ENCODE peak calls at places on chromosomes 13 and 19, in six cellular contexts. F, L, E, D, X and U are unnamed samples.

GRCh38 chr19:18940791-18941627 is at the start of gene HOMER3:
- DNase-seq in F (peak; percentile 39), L (peak; percentile 53), E (peak; percentile 81), D (peak; percentile 58), X (peak; percentile 85), U (peak; percentile 54)

GRCh38 chr13:31807090-31807541 is 67.8 kb downstream of the RXFP2 start:
- DNase-seq in F (no peak), L (peak; percentile 41), E (no peak), D (peak; percentile 26), X (no peak), U (no peak)

GRCh38 chr13:44153536-44153935 is 220.1 kb upstream of the SERP2 start:
- DNase-seq in F (no peak), L (no peak), E (no peak), D (no peak), X (no peak), U (no peak)

GRCh38 chr13:48973845-48974431 is 1.8 kb upstream of the FNDC3A start:
- DNase-seq in F (no peak), L (no peak), E (no peak), D (no peak), X (no peak), U (no peak)

GRCh38 chr19:39021063-39021462 is 11.3 kb downstream of the FBXO27 start:
- DNase-seq in F (no peak), L (no peak), E (no peak), D (no peak), X (no peak), U (no peak)

GRCh38 chr13:100235311-100235901 is 146.5 kb downstream of the PCCA start:
- DNase-seq in F (peak; percentile 63), L (peak; percentile 50), E (peak; percentile 20), D (peak; percentile 52), X (no peak), U (no peak)

GRCh38 chr13:74162135-74162534 is 27.9 kb upstream of the KLF12 start:
- DNase-seq in F (no peak), L (no peak), E (no peak), D (no peak), X (no peak), U (no peak)

GRCh38 chr19:47227347-47228167 is 3.4 kb downstream of the BBC3 start:
- DNase-seq in F (peak; percentile 94), L (peak; percentile 100), E (peak; percentile 96), D (peak; percentile 98), X (peak; percentile 94), U (peak; percentile 99)

GRCh38 chr13:20001351-20001750 is 42.8 kb downstream of the ZMYM2 start:
- DNase-seq in F (peak; percentile 21), L (no peak), E (no peak), D (no peak), X (no peak), U (no peak)

GRCh38 chr19:33301900-33302174 is 497 bp downstream of the CEBPA start:
- DNase-seq in F (no peak), L (no peak), E (no peak), D (no peak), X (no peak), U (no peak)

GRCh38 chr13:20136781-20137703 is 23.8 kb downstream of the GJA3 start:
- DNase-seq in F (no peak), L (peak; percentile 48), E (no peak), D (no peak), X (peak; percentile 85), U (peak; percentile 78)

GRCh38 chr13:31201341-31202024 is 1.7 kb downstream of the B3GLCT start:
- DNase-seq in F (peak; percentile 59), L (no peak), E (no peak), D (peak; percentile 25), X (no peak), U (no peak)

GRCh38 chr19:15810335-15810734 is 5.1 kb downstream of the OR10H1 start:
- DNase-seq in F (no peak), L (no peak), E (no peak), D (no peak), X (no peak), U (no peak)

GRCh38 chr13:98384739-98385138 is 192.2 kb downstream of the STK24 start:
- DNase-seq in F (peak; percentile 63), L (no peak), E (no peak), D (peak; percentile 84), X (no peak), U (no peak)

GRCh38 chr13:63190219-63190618 is 1774.6 kb upstream of the PCDH20 start:
- DNase-seq in F (no peak), L (no peak), E (no peak), D (peak; percentile 3), X (no peak), U (no peak)

GRCh38 chr13:100440756-100441421 is 147.7 kb downstream of the GGACT start:
- DNase-seq in F (peak; percentile 75), L (no peak), E (no peak), D (peak; percentile 41), X (no peak), U (no peak)

GRCh38 chr19:41928221-41928683 is at the start of gene ERFL:
- DNase-seq in F (no peak), L (no peak), E (no peak), D (no peak), X (no peak), U (no peak)

GRCh38 chr19:43594710-43595604 is 977 bp downstream of the IRGQ start:
- DNase-seq in F (peak; percentile 69), L (peak; percentile 84), E (peak; percentile 53), D (peak; percentile 85), X (peak; percentile 83), U (peak; percentile 84)

GRCh38 chr13:24251525-24251924 is 57.9 kb upstream of the C1QTNF9 start:
- DNase-seq in F (no peak), L (no peak), E (no peak), D (no peak), X (no peak), U (no peak)

GRCh38 chr13:28705734-28706133 is 13.0 kb downstream of the SLC46A3 start:
- DNase-seq in F (peak; percentile 36), L (no peak), E (no peak), D (peak; percentile 16), X (no peak), U (no peak)

GRCh38 chr13:28714651-28715050 is 4.1 kb downstream of the SLC46A3 start:
- DNase-seq in F (no peak), L (no peak), E (no peak), D (no peak), X (no peak), U (no peak)

GRCh38 chr13:28704919-28705318 is 13.9 kb downstream of the SLC46A3 start:
- DNase-seq in F (no peak), L (no peak), E (no peak), D (no peak), X (no peak), U (no peak)

GRCh38 chr13:28707629-28708427 is 10.9 kb downstream of the SLC46A3 start:
- DNase-seq in F (peak; percentile 92), L (no peak), E (no peak), D (peak; percentile 70), X (no peak), U (no peak)

GRCh38 chr13:28710161-28710560 is 8.6 kb downstream of the SLC46A3 start:
- DNase-seq in F (no peak), L (no peak), E (no peak), D (no peak), X (no peak), U (no peak)
- H2AK5ac ChIP-seq in F (no peak overlapping the region), L (no peak overlapping the region), E (no peak overlapping the region), D (no peak overlapping the region), X (no peak overlapping the region), U (no peak overlapping the region)

GRCh38 chr19:51002542-51003311 is 1.3 kb upstream of the KLK8 start:
- DNase-seq in F (no peak), L (peak; percentile 93), E (peak; percentile 42), D (no peak), X (peak; percentile 83), U (peak; percentile 100)
- H2AK5ac ChIP-seq in F (no peak overlapping the region), L (no peak overlapping the region), E (peak overlapping the region; percentile 76), D (no peak overlapping the region), X (no peak overlapping the region), U (no peak overlapping the region)

GRCh38 chr19:953501-954271 is 27.9 kb downstream of the ARID3A start:
- DNase-seq in F (no peak), L (peak; percentile 80), E (no peak), D (no peak), X (no peak), U (peak; percentile 49)

GRCh38 chr19:954272-954671 is 28.4 kb downstream of the ARID3A start:
- DNase-seq in F (no peak), L (peak; percentile 77), E (no peak), D (no peak), X (no peak), U (no peak)

GRCh38 chr19:950352-951066 is 24.7 kb downstream of the ARID3A start:
- DNase-seq in F (no peak), L (no peak), E (no peak), D (no peak), X (no peak), U (no peak)

GRCh38 chr19:952680-953500 is 27.1 kb downstream of the ARID3A start:
- DNase-seq in F (no peak), L (peak; percentile 83), E (no peak), D (peak; percentile 55), X (no peak), U (no peak)

DNA sequence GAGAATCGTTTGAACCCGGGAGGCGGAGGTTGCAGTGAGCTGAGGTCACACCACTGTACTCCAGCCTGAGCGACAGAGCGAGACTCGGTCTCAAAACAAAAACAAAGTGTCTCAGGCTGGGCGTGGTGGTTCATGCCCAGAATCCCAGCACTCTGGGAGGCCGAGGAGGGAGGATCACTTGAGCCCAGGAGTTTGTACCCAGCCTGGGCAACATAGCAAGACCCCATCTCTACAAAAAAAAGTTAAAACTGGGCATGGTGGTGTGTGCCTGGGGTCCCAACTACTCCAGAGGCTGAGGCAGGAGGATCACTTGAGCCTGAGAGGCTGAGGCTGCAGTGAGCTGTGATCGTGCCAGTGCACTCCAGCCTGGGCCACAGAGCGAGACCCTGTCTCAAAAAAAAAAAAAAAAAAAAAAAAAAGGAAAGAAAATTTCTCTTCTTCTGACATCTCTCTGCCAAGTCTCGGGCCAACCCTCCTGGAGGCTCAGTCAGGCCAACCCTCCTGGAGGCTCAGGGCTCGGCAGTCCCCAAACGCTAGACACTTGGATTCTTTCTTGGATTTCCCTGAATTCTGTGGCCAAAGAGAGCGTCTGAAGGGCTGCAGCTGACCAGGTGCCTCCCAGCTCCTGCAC is 26.3 kb downstream of the ARID3A start:
- DNase-seq in F (no peak), L (peak; percentile 35), E (no peak), D (no peak), X (no peak), U (no peak)
- H2AK5ac ChIP-seq in F (peak overlapping the region; percentile 47), L (no peak overlapping the region), E (peak overlapping the region; percentile 95), D (peak overlapping the region; percentile 95), X (no peak overlapping the region), U (no peak overlapping the region)

DNA sequence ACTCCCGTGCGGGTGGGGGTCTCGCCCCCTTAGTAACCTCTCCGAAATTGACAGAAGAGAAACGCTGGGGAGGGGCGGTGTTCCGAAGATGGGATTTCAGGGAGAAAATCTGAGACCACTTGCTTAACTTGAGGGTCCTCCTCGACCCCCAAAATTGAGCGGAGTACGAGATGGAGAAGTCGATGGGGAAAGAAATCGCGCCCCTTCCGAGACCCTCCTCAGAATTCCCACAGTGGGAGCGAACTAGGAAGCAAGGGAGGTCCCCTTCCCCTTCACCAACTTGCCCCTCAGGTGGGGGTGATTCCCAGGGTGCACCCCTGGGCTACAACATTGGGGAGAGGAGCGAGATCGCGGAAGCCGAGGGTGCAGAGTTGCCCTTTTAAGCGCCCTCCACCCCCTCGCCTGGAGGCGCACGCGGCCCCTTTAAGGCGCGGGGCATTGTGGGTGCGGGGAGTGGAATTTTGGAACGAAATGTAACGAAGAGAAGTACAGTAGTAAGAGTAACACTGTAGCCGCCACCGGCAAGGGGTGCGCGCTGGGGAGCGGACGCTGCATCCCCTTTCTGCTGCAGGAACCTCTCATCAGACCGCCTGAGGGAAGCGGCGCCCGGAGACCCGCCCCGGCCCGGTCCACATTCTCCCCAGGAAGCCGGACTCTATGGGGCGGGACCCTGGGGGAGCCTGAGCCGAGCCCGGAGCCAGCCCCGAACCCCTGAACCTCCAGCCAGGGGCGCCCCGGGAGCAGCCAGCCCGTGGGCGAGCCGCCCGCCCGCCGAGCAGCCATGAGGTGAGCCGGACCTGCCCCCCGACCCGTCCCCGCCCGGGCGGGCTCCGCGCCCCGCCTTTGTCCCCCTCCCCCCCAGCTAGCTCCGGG is at the start of gene VASP:
- DNase-seq in F (peak; percentile 77), L (peak; percentile 95), E (peak; percentile 59), D (peak; percentile 87), X (peak; percentile 89), U (peak; percentile 91)
- H2AK5ac ChIP-seq in F (peak within 1 kb of the TSS; percentile 100), L (peak within 1 kb of the TSS; percentile 69), E (peak within 1 kb of the TSS; percentile 99), D (peak within 1 kb of the TSS; percentile 1), X (peak within 1 kb of the TSS; percentile 60), U (no peak within 1 kb of the TSS)